ENCODE peak calls at places on chromosomes 1 and 21, in four cellular contexts. G is IMR-90, V is A549, H is HepG2. D is an unnamed sample.

GRCh38 chr21:29334717-29335428 is 36.2 kb downstream of the BACH1 start:
- DNase-seq in G (peak), H (no peak), V (no peak), D (no peak)

GRCh38 chr1:12109901-12110300 is 46.8 kb downstream of the TNFRSF8 start:
- DNase-seq in G (no peak), V (no peak), H (no peak), D (no peak)

GRCh38 chr1:248821101-248821500 is 4.6 kb downstream of the SH3BP5L start:
- DNase-seq in V (peak), H (peak), G (peak), D (no peak)

GRCh38 chr1:94743866-94744265 is 76.3 kb upstream of the SLC44A3 start:
- DNase-seq in V (no peak), H (no peak), G (peak), D (no peak)

GRCh38 chr21:26887241-26887640 is 42.0 kb upstream of the ADAMTS1 start:
- DNase-seq in V (no peak), G (peak), H (no peak), D (no peak)

GRCh38 chr1:65319141-65319540 is 9.8 kb downstream of the DNAJC6 start:
- DNase-seq in V (no peak), H (no peak), G (no peak), D (no peak)

GRCh38 chr1:201753492-201753891 is 75.5 kb upstream of the IPO9 start:
- DNase-seq in G (peak), V (no peak), H (no peak), D (no peak)

GRCh38 chr1:215844266-215844665 is 277.2 kb downstream of the KCTD3 start:
- DNase-seq in G (no peak), H (no peak), V (no peak), D (no peak)

GRCh38 chr1:89381617-89382016 is 17.8 kb downstream of the GBP6 start:
- DNase-seq in H (peak), G (no peak), V (no peak), D (no peak)

DNA sequence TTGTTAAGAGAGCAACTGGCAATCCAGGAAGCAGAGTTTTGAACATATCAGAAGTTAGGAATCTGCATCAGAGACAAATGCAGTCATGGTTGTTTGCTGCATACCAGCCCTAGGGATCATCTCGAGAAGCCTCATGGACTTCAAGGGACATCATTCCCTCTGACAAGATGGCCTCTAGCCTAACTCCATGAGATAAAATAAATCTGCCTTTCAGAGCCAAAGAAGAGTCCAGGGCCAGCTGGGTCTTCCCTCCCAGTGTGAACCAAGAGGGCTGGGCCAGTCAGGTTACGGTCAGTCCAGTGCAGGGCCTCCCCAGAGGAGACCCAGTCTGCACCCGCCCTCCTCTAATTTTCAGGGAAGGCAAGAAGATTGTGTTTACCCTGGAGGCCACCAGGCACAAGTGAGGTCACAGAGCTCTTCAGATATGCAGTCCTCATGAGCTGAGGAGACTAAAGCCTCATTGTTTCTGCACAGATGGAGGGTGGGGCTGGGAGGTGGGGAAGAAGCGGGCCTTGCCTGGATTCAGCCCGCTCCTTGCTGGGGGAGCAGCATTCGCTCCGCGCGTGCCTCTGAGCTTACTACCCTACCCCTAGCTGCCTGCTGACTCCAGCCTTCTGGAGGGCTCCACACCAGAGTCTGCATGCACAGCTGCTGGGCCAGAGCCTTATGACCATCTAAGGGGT is 52.8 kb downstream of the CAPN2 start:
- DNase-seq in V (no peak), G (peak), H (peak), D (no peak)
- TF ChIP-seq MAZ in V (no peak), G (no peak), H (peak), D (no peak)

DNA sequence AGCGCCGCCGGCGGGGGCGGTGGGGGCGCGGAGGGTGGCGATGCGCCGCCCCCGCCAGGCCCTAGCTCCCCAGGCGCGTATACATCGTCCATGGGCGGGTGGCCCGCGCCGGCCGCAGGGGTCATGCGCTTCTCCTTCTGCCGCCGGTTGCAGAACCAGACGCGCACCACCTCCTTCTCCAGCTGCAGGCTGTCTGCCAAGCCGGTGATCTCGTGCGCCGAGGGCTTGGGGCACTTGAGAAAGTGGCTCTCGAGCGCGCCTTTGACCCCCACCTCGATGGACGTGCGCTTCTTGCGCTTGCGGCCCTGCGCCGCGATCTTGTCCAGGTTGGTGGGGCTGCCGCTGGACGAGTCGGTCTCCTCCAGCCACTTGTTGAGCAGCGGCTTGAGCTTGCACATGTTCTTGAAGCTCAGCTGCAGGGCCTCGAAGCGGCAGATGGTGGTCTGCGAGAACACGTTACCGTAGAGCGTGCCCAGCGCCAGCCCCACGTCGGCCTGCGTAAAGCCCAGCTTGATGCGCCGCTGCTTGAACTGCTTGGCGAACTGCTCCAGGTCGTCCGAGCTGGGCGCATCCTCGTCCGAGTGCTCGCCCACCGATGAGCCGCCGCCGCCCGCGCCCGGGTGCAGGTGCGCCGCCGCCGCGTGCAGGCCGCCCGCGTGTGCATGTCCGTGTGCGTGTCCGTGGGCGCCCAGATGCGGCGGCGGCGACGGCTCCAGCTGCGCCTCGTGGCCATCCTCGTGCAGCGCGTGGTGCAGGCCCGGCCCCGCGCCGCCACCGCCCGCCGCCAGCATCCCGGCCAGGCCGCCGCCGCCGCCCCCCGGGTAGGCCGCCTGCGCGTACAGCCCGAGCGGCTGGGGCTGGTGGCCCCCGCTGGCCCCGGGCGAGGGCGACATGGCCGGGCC is 911 bp downstream of the POU3F1 start:
- DNase-seq in V (no peak), G (no peak), H (no peak), D (no peak)
- TF ChIP-seq MAZ in V (no peak), G (no peak), H (no peak), D (no peak)

GRCh38 chr1:196877964-196878363 is 9.9 kb upstream of the CFHR4 start:
- DNase-seq in V (peak), H (no peak), G (peak), D (no peak)
- TF ChIP-seq MAZ in V (no peak), H (no peak), G (no peak), D (peak)

GRCh38 chr1:156247460-156248322 is at the start of gene PAQR6:
- DNase-seq in G (no peak), V (no peak), H (peak), D (no peak)
- TF ChIP-seq MAZ in G (no peak), V (no peak), H (no peak), D (no peak)

GRCh38 chr1:92365378-92366044 is 66.7 kb downstream of the RPAP2 start:
- DNase-seq in H (no peak), G (no peak), V (no peak), D (no peak)
- TF ChIP-seq MAZ in H (no peak), G (no peak), V (no peak), D (no peak)

GRCh38 chr1:185155600-185156320 is 993 bp downstream of the TRMT1L start:
- DNase-seq in V (no peak), H (no peak), G (peak), D (no peak)
- TF ChIP-seq MAZ in V (no peak), H (no peak), G (no peak), D (no peak)

GRCh38 chr1:110545492-110545891 is 26.5 kb upstream of the KCNA10 start:
- DNase-seq in H (no peak), G (no peak), V (no peak), D (no peak)
- TF ChIP-seq MAZ in H (no peak), G (no peak), V (no peak), D (no peak)

GRCh38 chr1:210246447-210246846 is 13.9 kb downstream of the SERTAD4 start:
- DNase-seq in H (no peak), G (peak), V (no peak), D (no peak)
- TF ChIP-seq MAZ in H (no peak), G (no peak), V (no peak), D (no peak)

GRCh38 chr1:71587961-71588360 is 507.1 kb upstream of the ZRANB2 start:
- DNase-seq in G (peak), H (no peak), V (no peak), D (no peak)
- TF ChIP-seq MAZ in G (no peak), H (no peak), V (no peak), D (no peak)

GRCh38 chr1:234687011-234687410 is 77.0 kb upstream of the IRF2BP2 start:
- DNase-seq in H (no peak), G (peak), V (no peak), D (no peak)
- TF ChIP-seq MAZ in H (no peak), G (no peak), V (no peak), D (no peak)